ENCODE peak calls at places on chromosome 18, in six cellular contexts. W, Z, T, E, Q and L are unnamed samples.

GRCh38 chr18:10290244-10291240 is 163.9 kb upstream of the APCDD1 start:
- DNase-seq in W (no peak), Z (no peak), T (no peak), E (no peak), Q (peak; percentile 75), L (no peak)

GRCh38 chr18:13436596-13436995 is 218.0 kb downstream of the LDLRAD4 start:
- DNase-seq in W (no peak), Z (no peak), T (no peak), E (no peak), Q (no peak), L (no peak)

GRCh38 chr18:68282232-68282631 is 432.7 kb downstream of the TMX3 start:
- DNase-seq in W (no peak), Z (no peak), T (no peak), E (no peak), Q (no peak), L (no peak)

GRCh38 chr18:72539861-72540260 is 4.3 kb downstream of the CBLN2 start:
- DNase-seq in W (no peak), Z (no peak), T (no peak), E (no peak), Q (no peak), L (no peak)

GRCh38 chr18:79493211-79493800 is 97.6 kb downstream of the NFATC1 start:
- DNase-seq in W (no peak), Z (peak; percentile 12), T (no peak), E (no peak), Q (peak; percentile 47), L (peak; percentile 12)

GRCh38 chr18:32893915-32894314 is 121.1 kb upstream of the KLHL14 start:
- DNase-seq in W (no peak), Z (no peak), T (no peak), E (no peak), Q (no peak), L (no peak)

GRCh38 chr18:37403100-37403781 is 162.4 kb downstream of the CELF4 start:
- DNase-seq in W (no peak), Z (peak; percentile 29), T (peak; percentile 77), E (no peak), Q (no peak), L (no peak)

GRCh38 chr18:12305930-12306629 is 2.0 kb upstream of the TUBB6 start:
- DNase-seq in W (no peak), Z (no peak), T (peak; percentile 51), E (no peak), Q (no peak), L (no peak)

GRCh38 chr18:52670903-52671302 is 330.9 kb downstream of the DCC start:
- DNase-seq in W (no peak), Z (no peak), T (peak; percentile 46), E (no peak), Q (no peak), L (peak; percentile 8)

GRCh38 chr18:78873916-78874505 is 105.6 kb upstream of the SALL3 start:
- DNase-seq in W (no peak), Z (no peak), T (no peak), E (no peak), Q (no peak), L (no peak)

GRCh38 chr18:80106482-80107051 is 2.5 kb upstream of the ADNP2 start:
- DNase-seq in W (no peak), Z (no peak), T (no peak), E (no peak), Q (no peak), L (no peak)

GRCh38 chr18:37261988-37262387 is 303.6 kb downstream of the CELF4 start:
- DNase-seq in W (no peak), Z (no peak), T (no peak), E (no peak), Q (no peak), L (no peak)

GRCh38 chr18:12449040-12449814 is 41.5 kb downstream of the PRELID3A start:
- DNase-seq in W (no peak), Z (no peak), T (no peak), E (no peak), Q (peak; percentile 65), L (no peak)

GRCh38 chr18:63063171-63063570 is 256.4 kb downstream of the BCL2 start:
- DNase-seq in W (no peak), Z (no peak), T (no peak), E (no peak), Q (no peak), L (no peak)

GRCh38 chr18:37452697-37453385 is 112.8 kb downstream of the CELF4 start:
- DNase-seq in W (no peak), Z (peak; percentile 60), T (no peak), E (no peak), Q (no peak), L (no peak)

GRCh38 chr18:22385718-22386117 is 32.0 kb downstream of the CTAGE1 start:
- DNase-seq in W (no peak), Z (no peak), T (no peak), E (no peak), Q (no peak), L (no peak)

GRCh38 chr18:13221821-13222220 is 3.3 kb downstream of the LDLRAD4 start:
- DNase-seq in W (peak; percentile 60), Z (no peak), T (no peak), E (no peak), Q (peak; percentile 79), L (peak; percentile 60)

GRCh38 chr18:29749699-29750098 is 1292.8 kb downstream of the DSC3 start:
- DNase-seq in W (no peak), Z (no peak), T (no peak), E (no peak), Q (no peak), L (no peak)

GRCh38 chr18:47595816-47596501 is 334.5 kb downstream of the SMAD2 start:
- DNase-seq in W (no peak), Z (no peak), T (peak; percentile 7), E (peak; percentile 2), Q (no peak), L (peak; percentile 67)

GRCh38 chr18:21402272-21402671 is 160.2 kb downstream of the GREB1L start:
- DNase-seq in W (no peak), Z (no peak), T (no peak), E (no peak), Q (no peak), L (no peak)

GRCh38 chr18:43563780-43564179 is 286.5 kb upstream of the SYT4 start:
- DNase-seq in W (peak; percentile 40), Z (no peak), T (peak; percentile 47), E (no peak), Q (no peak), L (no peak)

GRCh38 chr18:60446821-60447220 is 74.2 kb upstream of the MC4R start:
- DNase-seq in W (no peak), Z (no peak), T (peak; percentile 7), E (no peak), Q (no peak), L (no peak)

GRCh38 chr18:68480196-68480595 is 234.7 kb downstream of the TMX3 start:
- DNase-seq in W (no peak), Z (no peak), T (no peak), E (no peak), Q (no peak), L (no peak)

GRCh38 chr18:12703714-12704113 is 872 bp downstream of the PSMG2 start:
- DNase-seq in W (no peak), Z (no peak), T (no peak), E (no peak), Q (no peak), L (no peak)

GRCh38 chr18:48323151-48323550 is 86.0 kb downstream of the ZBTB7C start:
- DNase-seq in W (no peak), Z (no peak), T (no peak), E (no peak), Q (no peak), L (no peak)

DNA sequence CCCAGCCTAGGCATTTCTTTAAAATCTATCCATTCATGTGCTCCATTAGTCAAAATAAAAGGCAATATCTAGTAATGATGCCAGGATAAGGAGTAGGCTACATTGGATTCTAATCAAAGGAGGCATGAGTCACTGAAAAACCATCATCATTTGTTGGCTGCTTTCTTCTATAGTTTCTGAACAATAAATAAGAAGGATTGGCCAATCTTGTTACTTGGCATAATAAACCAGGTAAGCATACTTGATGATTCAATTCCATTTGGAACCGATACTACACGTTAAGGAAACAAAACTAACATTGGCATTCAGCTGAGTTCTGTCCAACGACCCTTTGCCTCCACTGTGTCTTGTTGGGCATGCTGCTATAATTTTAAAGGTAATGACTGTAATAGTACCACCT is 27.2 kb downstream of the ATP8B1 start:
- DNase-seq in W (no peak), Z (no peak), T (no peak), E (no peak), Q (no peak), L (no peak)
- H3K4me1 ChIP-seq in W (peaks cover 28% of the 10 kb centered on the region), Z (peaks cover 2% of the 10 kb centered on the region), T (no peaks in the 10 kb centered on the region), E (peaks cover 23% of the 10 kb centered on the region), Q (peaks cover 15% of the 10 kb centered on the region), L (peaks cover 60% of the 10 kb centered on the region)

DNA sequence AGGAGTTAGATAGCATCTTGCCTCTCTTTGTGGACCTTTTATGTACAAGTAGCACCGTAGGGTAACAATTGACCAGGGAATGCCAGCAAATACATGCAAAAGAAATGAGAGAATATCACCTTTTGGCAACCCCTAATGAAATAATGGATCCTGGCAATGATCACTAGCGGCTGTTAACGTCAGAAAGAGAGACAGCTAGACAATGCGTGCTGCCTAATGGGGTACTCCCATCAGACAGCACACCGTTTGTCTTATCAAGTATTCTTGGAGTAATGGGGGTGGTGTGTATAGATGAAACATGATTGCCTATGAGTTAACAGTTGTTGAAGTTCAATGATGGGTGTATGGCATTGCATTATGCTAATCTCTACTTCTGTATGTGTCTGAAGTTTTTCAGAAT is 1.6 kb downstream of the ELAC1 start:
- DNase-seq in W (no peak), Z (no peak), T (no peak), E (no peak), Q (no peak), L (no peak)
- H3K4me3 ChIP-seq in W (no peak overlapping the region), Z (no peak overlapping the region), T (no peak overlapping the region), E (no peak overlapping the region), Q (no peak overlapping the region), L (no peak overlapping the region)

DNA sequence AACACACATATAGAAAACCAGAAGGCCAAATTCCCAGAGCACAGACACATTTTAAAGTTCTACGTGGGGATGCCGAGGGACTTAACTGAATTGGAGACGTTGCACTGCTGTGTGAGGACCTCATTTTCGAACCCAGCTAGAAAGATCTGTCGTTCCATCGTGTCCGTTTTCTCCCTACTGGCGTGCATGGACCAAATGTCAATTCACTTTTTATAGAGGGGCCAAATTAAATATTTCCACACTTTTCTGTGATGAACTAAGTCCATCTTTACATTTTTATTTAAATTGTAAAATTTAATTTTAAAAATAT is 690 bp upstream of the TSHZ1 start:
- DNase-seq in W (no peak), Z (no peak), T (peak; percentile 43), E (no peak), Q (no peak), L (no peak)
- H3K4me1 ChIP-seq in W (peaks cover 24% of the 10 kb centered on the region), Z (peaks cover 6% of the 10 kb centered on the region), T (peaks cover 20% of the 10 kb centered on the region), E (peaks cover 51% of the 10 kb centered on the region), Q (no peaks in the 10 kb centered on the region), L (peaks cover 42% of the 10 kb centered on the region)

DNA sequence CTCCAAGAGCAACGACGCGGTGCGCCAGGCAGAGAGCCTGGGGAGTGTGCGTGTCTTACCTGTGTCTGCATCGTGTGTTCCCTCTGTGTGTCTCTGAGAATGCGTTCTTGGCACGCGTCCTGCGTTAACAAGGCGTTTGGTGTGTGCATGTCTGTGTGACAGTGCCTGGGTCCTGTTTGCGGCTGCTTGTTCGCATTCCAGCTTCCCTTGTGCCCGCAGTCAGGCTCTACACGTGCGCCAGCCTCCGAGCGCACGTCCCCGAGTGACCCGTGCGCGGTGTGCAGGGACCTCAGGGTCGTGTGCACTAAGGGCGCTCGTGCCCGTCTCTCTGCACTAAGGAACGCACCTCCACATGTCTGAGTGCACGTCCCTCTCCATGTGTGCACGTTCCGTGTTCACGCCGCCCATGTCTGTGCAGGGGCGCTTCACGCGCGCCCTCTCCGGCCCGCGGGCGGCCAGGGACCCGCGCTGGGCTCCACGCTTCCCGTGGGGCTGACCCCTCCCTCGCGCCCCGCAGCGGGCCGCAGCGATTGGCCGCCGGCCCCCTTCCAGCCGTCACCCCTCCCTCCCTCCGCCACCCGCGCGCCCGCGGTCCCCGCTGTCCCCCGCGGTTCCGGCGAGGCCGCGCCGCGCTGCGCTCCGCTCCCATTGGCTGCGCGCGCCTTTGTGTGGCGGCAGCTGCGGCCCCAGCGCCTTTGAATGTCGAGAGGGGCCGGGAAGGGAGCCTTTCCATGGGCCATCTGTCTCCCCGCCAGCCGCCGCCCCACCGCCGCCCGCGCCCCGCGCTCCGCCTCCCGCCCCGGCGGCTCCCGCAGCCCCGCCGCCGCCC is 229.4 kb downstream of the HAUS1 start:
- DNase-seq in W (no peak), Z (no peak), T (peak; percentile 74), E (no peak), Q (no peak), L (no peak)
- H3K4me3 ChIP-seq in W (no peak overlapping the region), Z (no peak overlapping the region), T (peak overlapping the region; percentile 99), E (peak overlapping the region; percentile 11), Q (peak overlapping the region; percentile 42), L (no peak overlapping the region)